ENCODE peak calls at places on chromosome 18, in four cellular contexts. V, Y, S and X are unnamed samples.

GRCh38 chr18:67845035-67845434 is 328.5 kb upstream of the DSEL start:
- DNase-seq in Y (no peak), V (no peak), S (no peak), X (no peak)

GRCh38 chr18:42048150-42048549 is 93.1 kb downstream of the PIK3C3 start:
- DNase-seq in V (no peak), S (peak), Y (no peak), X (no peak)

GRCh38 chr18:27977009-27977408 is 199.9 kb downstream of the CDH2 start:
- DNase-seq in Y (no peak), S (no peak), V (no peak), X (no peak)

GRCh38 chr18:676069-676468 is 18.6 kb downstream of the TYMS start:
- DNase-seq in S (no peak), Y (no peak), V (no peak), X (no peak)

GRCh38 chr18:34159691-34160185 is 65.0 kb downstream of the NOL4 start:
- DNase-seq in S (no peak), V (no peak), Y (no peak), X (no peak)

GRCh38 chr18:21277578-21277977 is 35.5 kb downstream of the GREB1L start:
- DNase-seq in S (no peak), V (no peak), Y (no peak), X (no peak)

GRCh38 chr18:21433436-21433835 is 167.1 kb downstream of the ESCO1 start:
- DNase-seq in V (no peak), S (no peak), Y (no peak), X (no peak)

GRCh38 chr18:67788784-67789545 is 272.4 kb upstream of the DSEL start:
- DNase-seq in Y (no peak), V (no peak), S (no peak), X (no peak)

GRCh38 chr18:77676901-77677300 is 427.3 kb downstream of the GALR1 start:
- DNase-seq in V (no peak), S (no peak), Y (no peak), X (peak)

GRCh38 chr18:55319517-55319905 is 268.5 kb downstream of the TCF4 start:
- DNase-seq in S (no peak), Y (no peak), V (no peak), X (no peak)

GRCh38 chr18:28087173-28087563 is 89.8 kb downstream of the CDH2 start:
- DNase-seq in V (no peak), Y (no peak), S (peak), X (no peak)

GRCh38 chr18:74496508-74497307 is 545 bp downstream of the CNDP2 start:
- DNase-seq in S (peak), Y (no peak), V (peak), X (peak)

GRCh38 chr18:3790702-3791101 is 340.7 kb downstream of the TGIF1 start:
- DNase-seq in Y (peak), S (no peak), V (no peak), X (no peak)

DNA sequence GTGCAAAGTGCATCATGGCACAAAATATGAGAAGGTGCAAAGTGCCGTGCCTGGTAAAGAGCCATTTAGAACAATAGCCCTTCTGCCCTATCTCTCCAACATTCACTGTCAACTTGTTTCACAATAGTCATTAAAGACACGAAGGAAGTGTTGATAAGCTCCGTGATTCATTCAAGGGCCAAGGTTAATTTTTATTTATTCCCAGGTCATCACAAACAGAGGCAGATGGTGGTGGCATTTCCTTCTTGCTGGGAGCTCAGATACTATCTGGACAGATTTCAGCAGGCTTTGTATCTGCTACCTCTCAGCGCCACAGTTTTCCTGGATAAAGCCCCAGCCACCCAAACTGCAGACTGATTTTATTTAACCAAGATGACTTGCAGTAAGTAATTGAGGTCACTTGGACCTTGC is 309.3 kb downstream of the ZNF521 start:
- DNase-seq in S (no peak), V (no peak), Y (no peak), X (no peak)
- TF ChIP-seq NR2C2 in S (no peak), V (no peak), Y (no peak), X (no peak)

GRCh38 chr18:5397102-5397501 is 101.6 kb upstream of the ZBTB14 start:
- DNase-seq in V (no peak), S (no peak), Y (no peak), X (no peak)

GRCh38 chr18:5391427-5391826 is 95.9 kb upstream of the ZBTB14 start:
- DNase-seq in Y (no peak), V (no peak), S (no peak), X (no peak)

GRCh38 chr18:5398269-5398668 is 102.7 kb upstream of the ZBTB14 start:
- DNase-seq in Y (no peak), S (no peak), V (no peak), X (no peak)

GRCh38 chr18:5395860-5396448 is 100.4 kb upstream of the ZBTB14 start:
- DNase-seq in S (no peak), V (no peak), Y (no peak), X (no peak)

DNA sequence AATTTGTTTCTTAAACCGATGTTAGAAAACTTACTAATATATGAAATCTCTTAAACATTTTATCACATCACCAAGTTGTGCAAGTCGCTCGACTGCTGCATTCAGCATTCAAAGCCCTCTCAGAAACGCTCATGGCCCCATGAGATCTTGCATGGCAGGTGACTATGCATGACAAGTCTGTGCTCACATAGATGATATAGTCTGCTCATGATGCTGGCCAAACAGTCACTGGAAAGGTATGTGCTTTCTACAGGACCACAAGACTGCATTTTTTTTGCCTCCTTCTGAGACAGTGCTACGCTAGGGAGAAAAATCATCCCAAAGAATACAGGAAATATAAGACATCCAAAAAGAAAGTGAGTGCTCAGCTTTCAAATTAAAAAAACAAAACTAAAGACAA is 98.3 kb upstream of the ZBTB14 start:
- DNase-seq in V (no peak), Y (no peak), S (no peak), X (no peak)
- TF ChIP-seq NR2C2 in V (no peak), Y (no peak), S (no peak), X (no peak)

GRCh38 chr18:48636436-48636835 is 97.6 kb downstream of the CTIF start:
- DNase-seq in S (no peak), V (no peak), Y (no peak), X (no peak)
- TF ChIP-seq NR2C2 in S (no peak), V (no peak), Y (no peak), X (no peak)

GRCh38 chr18:76256897-76257500 is 238.0 kb downstream of the ZNF516 start:
- DNase-seq in V (no peak), Y (no peak), S (peak), X (peak)
- TF ChIP-seq NR2C2 in V (no peak), Y (no peak), S (no peak), X (no peak)

GRCh38 chr18:6627621-6628020 is 101.9 kb upstream of the ARHGAP28 start:
- DNase-seq in V (no peak), Y (no peak), S (no peak), X (no peak)

GRCh38 chr18:6624729-6625308 is 104.7 kb upstream of the ARHGAP28 start:
- DNase-seq in V (no peak), Y (no peak), S (no peak), X (no peak)

GRCh38 chr18:6623278-6623677 is 106.2 kb upstream of the ARHGAP28 start:
- DNase-seq in Y (no peak), V (no peak), S (no peak), X (no peak)

GRCh38 chr18:6626457-6626856 is 103.1 kb upstream of the ARHGAP28 start:
- DNase-seq in Y (no peak), V (no peak), S (no peak), X (no peak)

GRCh38 chr18:6624271-6624670 is 105.2 kb upstream of the ARHGAP28 start:
- DNase-seq in Y (no peak), V (no peak), S (no peak), X (no peak)
- TF ChIP-seq NR2C2 in Y (no peak), V (no peak), S (no peak), X (no peak)